ENCODE peak calls at places on chromosomes 6 and 20, in four cellular contexts. One of them, this sample, is unnamed. For H3K4me1 and H3K9me3, the result is how much of the 10 kb centered on the place peaks cover.

GRCh38 chr20:31684153-31685003 is 38.3 kb downstream of the BCL2L1 start:
- DNase-seq in A549: no peak
- DNase-seq in K562: no peak
- DNase-seq in sigmoid colon: no peak
- DNase-seq in this sample: no peak

GRCh38 chr20:47886454-47887041 is 101.3 kb upstream of the SULF2 start:
- DNase-seq in K562: no peak
- DNase-seq in A549: no peak
- DNase-seq in sigmoid colon: no peak
- DNase-seq in this sample: no peak

GRCh38 chr20:4563534-4563933 is 158.2 kb upstream of the PRND start:
- DNase-seq in A549: no peak
- DNase-seq in sigmoid colon: no peak
- DNase-seq in K562: peak
- DNase-seq in this sample: no peak

GRCh38 chr6:160513836-160514235 is 150.2 kb downstream of the LPA start:
- DNase-seq in sigmoid colon: no peak
- DNase-seq in A549: no peak
- DNase-seq in K562: no peak
- DNase-seq in this sample: no peak

GRCh38 chr20:60486345-60486744 is 528.1 kb downstream of the CDH26 start:
- DNase-seq in K562: no peak
- DNase-seq in A549: no peak
- DNase-seq in sigmoid colon: no peak
- DNase-seq in this sample: no peak

GRCh38 chr6:26033132-26033941 is 53.9 kb upstream of the HFE start:
- DNase-seq in A549: peak
- DNase-seq in K562: peak
- DNase-seq in sigmoid colon: peak
- DNase-seq in this sample: no peak

GRCh38 chr20:60249436-60249835 is 291.2 kb downstream of the CDH26 start:
- DNase-seq in K562: no peak
- DNase-seq in sigmoid colon: no peak
- DNase-seq in A549: peak
- DNase-seq in this sample: no peak

GRCh38 chr6:44525761-44526351 is 138.3 kb downstream of the CDC5L start:
- DNase-seq in K562: no peak
- DNase-seq in sigmoid colon: no peak
- DNase-seq in A549: no peak
- DNase-seq in this sample: no peak

GRCh38 chr6:105932440-105932839 is 153.7 kb upstream of the PRDM1 start:
- DNase-seq in sigmoid colon: no peak
- DNase-seq in K562: no peak
- DNase-seq in A549: no peak
- DNase-seq in this sample: no peak

GRCh38 chr20:51594206-51594998 is 51.9 kb upstream of the NFATC2 start:
- DNase-seq in K562: no peak
- DNase-seq in sigmoid colon: peak
- DNase-seq in A549: no peak
- DNase-seq in this sample: no peak

GRCh38 chr6:22071655-22072054 is 225.2 kb downstream of the PRL start:
- DNase-seq in A549: no peak
- DNase-seq in sigmoid colon: peak
- DNase-seq in K562: no peak
- DNase-seq in this sample: no peak

GRCh38 chr20:43583982-43584432 is 6.7 kb upstream of the IFT52 start:
- DNase-seq in sigmoid colon: no peak
- DNase-seq in A549: no peak
- DNase-seq in K562: peak
- DNase-seq in this sample: peak

GRCh38 chr6:47034919-47035318 is 7.2 kb downstream of the ADGRF1 start:
- DNase-seq in sigmoid colon: no peak
- DNase-seq in A549: no peak
- DNase-seq in K562: no peak
- DNase-seq in this sample: no peak

GRCh38 chr6:103236923-103237322 is 1622.8 kb downstream of the HACE1 start:
- DNase-seq in A549: no peak
- DNase-seq in sigmoid colon: no peak
- DNase-seq in K562: no peak
- DNase-seq in this sample: no peak

GRCh38 chr6:31737315-31738047 is 1.2 kb upstream of the CLIC1 start:
- DNase-seq in K562: peak
- DNase-seq in sigmoid colon: no peak
- DNase-seq in A549: no peak
- DNase-seq in this sample: no peak

GRCh38 chr6:5619249-5619648 is 357.9 kb downstream of the FARS2 start:
- DNase-seq in sigmoid colon: no peak
- DNase-seq in A549: no peak
- DNase-seq in K562: no peak
- DNase-seq in this sample: no peak

GRCh38 chr6:109485536-109485935 is 2.5 kb upstream of the ZBTB24 start:
- DNase-seq in sigmoid colon: no peak
- DNase-seq in K562: no peak
- DNase-seq in A549: no peak
- DNase-seq in this sample: no peak

GRCh38 chr6:134374486-134374885 is 56.6 kb upstream of the SGK1 start:
- DNase-seq in K562: no peak
- DNase-seq in sigmoid colon: no peak
- DNase-seq in A549: no peak
- DNase-seq in this sample: no peak

GRCh38 chr20:13772529-13772928 is 12.2 kb downstream of the ESF1 start:
- DNase-seq in A549: no peak
- DNase-seq in K562: no peak
- DNase-seq in sigmoid colon: no peak
- DNase-seq in this sample: no peak

GRCh38 chr6:68235192-68235812 is 399.8 kb upstream of the ADGRB3 start:
- DNase-seq in K562: no peak
- DNase-seq in A549: no peak
- DNase-seq in sigmoid colon: no peak
- DNase-seq in this sample: no peak

GRCh38 chr20:21182832-21183563 is 57.1 kb downstream of the KIZ start:
- DNase-seq in sigmoid colon: peak
- DNase-seq in A549: no peak
- DNase-seq in K562: no peak
- DNase-seq in this sample: no peak

GRCh38 chr6:150891886-150892485 is 26.5 kb downstream of the MTHFD1L start:
- DNase-seq in sigmoid colon: peak
- DNase-seq in A549: peak
- DNase-seq in K562: peak
- DNase-seq in this sample: peak

GRCh38 chr6:13351271-13351670 is 22.9 kb upstream of the TBC1D7 start:
- DNase-seq in K562: no peak
- DNase-seq in A549: no peak
- DNase-seq in sigmoid colon: no peak
- DNase-seq in this sample: no peak

GRCh38 chr6:136429264-136429663 is 121.0 kb downstream of the MAP7 start:
- DNase-seq in A549: no peak
- DNase-seq in sigmoid colon: no peak
- DNase-seq in K562: no peak
- DNase-seq in this sample: no peak

GRCh38 chr6:163722293-163722692 is 307.8 kb downstream of the QKI start:
- DNase-seq in sigmoid colon: peak
- DNase-seq in K562: peak
- DNase-seq in A549: no peak
- DNase-seq in this sample: no peak

GRCh38 chr6:163719028-163719742 is 304.7 kb downstream of the QKI start:
- DNase-seq in sigmoid colon: no peak
- DNase-seq in A549: no peak
- DNase-seq in K562: no peak
- DNase-seq in this sample: no peak

GRCh38 chr6:163721435-163721834 is 306.9 kb downstream of the QKI start:
- DNase-seq in K562: no peak
- DNase-seq in sigmoid colon: no peak
- DNase-seq in A549: no peak
- DNase-seq in this sample: no peak

GRCh38 chr6:163720005-163720404 is 305.5 kb downstream of the QKI start:
- DNase-seq in K562: no peak
- DNase-seq in A549: no peak
- DNase-seq in sigmoid colon: no peak
- DNase-seq in this sample: no peak

GRCh38 chr6:163720460-163721235 is 306.1 kb downstream of the QKI start:
- DNase-seq in K562: no peak
- DNase-seq in sigmoid colon: no peak
- DNase-seq in A549: no peak
- DNase-seq in this sample: no peak
- H3K4me1 ChIP-seq in K562: under half
- H3K4me1 ChIP-seq in sigmoid colon: under half
- H3K4me1 ChIP-seq in A549: under half
- H3K4me1 ChIP-seq in this sample: under half

DNA sequence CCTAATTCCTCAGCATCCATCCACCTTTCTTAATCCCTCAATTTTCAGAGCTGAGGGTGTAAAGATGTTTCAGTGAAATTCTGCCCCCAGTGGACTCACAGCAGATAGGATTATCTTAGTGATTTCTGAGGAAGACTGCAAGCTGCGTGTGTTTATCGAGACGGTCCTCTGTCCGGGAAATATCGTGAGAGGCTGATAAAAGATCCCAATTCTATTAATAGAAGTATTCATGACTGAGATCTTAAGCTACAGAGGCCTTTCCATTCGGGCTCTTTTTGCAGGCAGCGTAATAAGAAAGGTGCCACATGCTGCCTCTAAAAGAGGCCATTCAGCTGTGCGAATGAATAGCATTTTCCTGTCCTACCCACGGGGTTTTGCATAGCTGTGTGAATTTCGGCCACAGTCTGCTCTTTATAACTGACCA is 209.0 kb downstream of the ARHGAP18 start:
- DNase-seq in sigmoid colon: no peak
- DNase-seq in K562: peak
- DNase-seq in A549: peak
- DNase-seq in this sample: no peak
- H3K9me3 ChIP-seq in sigmoid colon: under half
- H3K9me3 ChIP-seq in K562: under half
- H3K9me3 ChIP-seq in A549: under half
- H3K9me3 ChIP-seq in this sample: under half

GRCh38 chr6:89352329-89353117 is at the start of gene UBE2J1:
- DNase-seq in A549: peak
- DNase-seq in K562: peak
- DNase-seq in sigmoid colon: peak
- DNase-seq in this sample: peak
- TF ChIP-seq EP300 in A549: no peak
- TF ChIP-seq EP300 in K562: no peak
- TF ChIP-seq EP300 in sigmoid colon: no peak
- TF ChIP-seq EP300 in this sample: peak

GRCh38 chr20:35660122-35660937 is 4.4 kb downstream of the CPNE1 start:
- DNase-seq in A549: no peak
- DNase-seq in sigmoid colon: no peak
- DNase-seq in K562: no peak
- DNase-seq in this sample: no peak
- H3K4me1 ChIP-seq in A549: under half
- H3K4me1 ChIP-seq in sigmoid colon: half or more
- H3K4me1 ChIP-seq in K562: under half
- H3K4me1 ChIP-seq in this sample: under half

GRCh38 chr20:29409833-29410804 is 1847.3 kb upstream of the DEFB115 start:
- DNase-seq in K562: no peak
- DNase-seq in sigmoid colon: no peak
- DNase-seq in A549: no peak
- DNase-seq in this sample: no peak
- H3K9me3 ChIP-seq in K562: under half
- H3K9me3 ChIP-seq in sigmoid colon: under half
- H3K9me3 ChIP-seq in A549: under half
- H3K9me3 ChIP-seq in this sample: under half

GRCh38 chr20:62925420-62926228 is 681 bp downstream of the DIDO1 start:
- DNase-seq in K562: no peak
- DNase-seq in sigmoid colon: no peak
- DNase-seq in A549: no peak
- DNase-seq in this sample: no peak

GRCh38 chr20:62922451-62922921 is 3.8 kb downstream of the DIDO1 start:
- DNase-seq in sigmoid colon: no peak
- DNase-seq in K562: no peak
- DNase-seq in A549: no peak
- DNase-seq in this sample: no peak

GRCh38 chr20:62926229-62927127 is at the start of gene DIDO1:
- DNase-seq in sigmoid colon: peak
- DNase-seq in A549: peak
- DNase-seq in K562: peak
- DNase-seq in this sample: peak

GRCh38 chr20:62923669-62924566 is 2.4 kb downstream of the DIDO1 start:
- DNase-seq in A549: no peak
- DNase-seq in K562: no peak
- DNase-seq in sigmoid colon: no peak
- DNase-seq in this sample: no peak

DNA sequence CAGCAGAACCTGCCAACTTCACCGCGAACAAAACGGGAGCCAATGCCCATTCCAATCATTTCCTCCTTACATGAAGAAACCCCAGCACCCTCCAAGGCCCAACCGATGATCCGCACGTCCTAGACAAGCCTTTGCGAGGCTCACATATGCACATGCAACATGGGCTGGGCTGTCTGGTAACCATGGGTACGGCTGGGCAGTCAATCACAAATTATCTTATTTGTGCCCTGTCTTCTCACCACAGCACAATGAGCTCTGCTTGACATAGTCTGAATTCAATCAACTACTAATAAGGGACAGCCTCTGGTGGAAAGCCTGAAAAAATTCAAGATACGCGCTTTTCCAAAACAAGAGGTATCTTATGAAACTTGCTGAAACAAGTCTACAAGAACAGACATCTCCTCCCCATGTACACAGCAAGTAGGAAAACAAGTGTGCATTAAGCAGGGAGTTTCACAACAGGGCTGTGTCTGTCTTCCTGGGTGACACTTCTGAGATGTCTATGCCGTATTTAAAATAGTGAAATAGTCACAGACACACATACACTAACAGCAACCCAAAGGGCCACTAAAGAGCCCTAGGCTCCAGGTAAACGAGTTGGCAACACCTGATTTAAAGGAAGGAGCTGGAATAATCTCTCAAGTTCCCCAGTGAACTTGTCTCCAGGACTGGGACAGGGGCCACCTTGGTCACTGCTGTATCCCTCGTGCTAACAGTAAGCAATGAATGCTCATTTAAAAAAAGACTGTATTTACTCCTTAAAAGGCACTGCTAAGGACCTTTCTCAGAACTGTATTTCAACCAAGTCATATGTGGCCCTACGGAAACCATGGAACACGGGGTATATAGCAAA is 1.5 kb downstream of the DIDO1 start:
- DNase-seq in A549: no peak
- DNase-seq in sigmoid colon: no peak
- DNase-seq in K562: no peak
- DNase-seq in this sample: no peak
- TF ChIP-seq EP300 in A549: no peak
- TF ChIP-seq EP300 in sigmoid colon: no peak
- TF ChIP-seq EP300 in K562: no peak
- TF ChIP-seq EP300 in this sample: no peak

GRCh38 chr20:34892671-34893070 is 16.3 kb downstream of the ACSS2 start:
- DNase-seq in A549: no peak
- DNase-seq in sigmoid colon: no peak
- DNase-seq in K562: no peak
- DNase-seq in this sample: no peak
- H3K4me1 ChIP-seq in A549: under half
- H3K4me1 ChIP-seq in sigmoid colon: under half
- H3K4me1 ChIP-seq in K562: under half
- H3K4me1 ChIP-seq in this sample: under half

This sample was measured in tibial nerve.